ENCODE peak calls at places on chromosomes 7 and 10, in five cellular contexts. One of them, this sample, is unnamed.

GRCh38 chr7:112930787-112931186 is 140.6 kb upstream of the TMEM168 start:
- DNase-seq in ascending aorta: no peak
- DNase-seq in AG04450: no peak
- DNase-seq in choroid plexus epithelial cell: peak
- DNase-seq in ovary: no peak
- DNase-seq in this sample: peak

GRCh38 chr10:52578871-52579405 is 193.6 kb downstream of the MBL2 start:
- DNase-seq in ascending aorta: no peak
- DNase-seq in AG04450: peak
- DNase-seq in choroid plexus epithelial cell: peak
- DNase-seq in ovary: no peak
- DNase-seq in this sample: no peak

GRCh38 chr10:15370212-15370740 is 813 bp downstream of the FAM171A1 start:
- DNase-seq in ascending aorta: no peak
- DNase-seq in AG04450: no peak
- DNase-seq in choroid plexus epithelial cell: peak
- DNase-seq in ovary: peak
- DNase-seq in this sample: no peak

GRCh38 chr7:69696686-69697685 is 98.7 kb downstream of the AUTS2 start:
- DNase-seq in ascending aorta: no peak
- DNase-seq in AG04450: no peak
- DNase-seq in choroid plexus epithelial cell: no peak
- DNase-seq in ovary: no peak
- DNase-seq in this sample: no peak

GRCh38 chr10:125700355-125700911 is 17.5 kb upstream of the TEX36 start:
- DNase-seq in ascending aorta: no peak
- DNase-seq in AG04450: no peak
- DNase-seq in choroid plexus epithelial cell: peak
- DNase-seq in ovary: no peak
- DNase-seq in this sample: peak

GRCh38 chr10:130206216-130206737 is 70.1 kb downstream of the GLRX3 start:
- DNase-seq in ascending aorta: no peak
- DNase-seq in AG04450: no peak
- DNase-seq in choroid plexus epithelial cell: no peak
- DNase-seq in ovary: no peak
- DNase-seq in this sample: no peak

GRCh38 chr7:25847331-25848070 is 304.5 kb upstream of the NFE2L3 start:
- DNase-seq in ascending aorta: no peak
- DNase-seq in AG04450: no peak
- DNase-seq in choroid plexus epithelial cell: peak
- DNase-seq in ovary: no peak
- DNase-seq in this sample: no peak

GRCh38 chr10:11553773-11554381 is 57.6 kb downstream of the USP6NL start:
- DNase-seq in ascending aorta: no peak
- DNase-seq in AG04450: no peak
- DNase-seq in choroid plexus epithelial cell: no peak
- DNase-seq in ovary: no peak
- DNase-seq in this sample: no peak

GRCh38 chr7:128740996-128741395 is 1.8 kb downstream of the CALU start:
- DNase-seq in ascending aorta: no peak
- DNase-seq in AG04450: no peak
- DNase-seq in choroid plexus epithelial cell: peak
- DNase-seq in ovary: no peak
- DNase-seq in this sample: no peak
- H3K4me3 ChIP-seq in ascending aorta: peak
- H3K4me3 ChIP-seq in AG04450: peak
- H3K4me3 ChIP-seq in choroid plexus epithelial cell: peak
- H3K4me3 ChIP-seq in ovary: peak
- H3K4me3 ChIP-seq in this sample: peak

GRCh38 chr7:139757968-139758367 is 19.8 kb downstream of the HIPK2 start:
- DNase-seq in ascending aorta: no peak
- DNase-seq in AG04450: no peak
- DNase-seq in choroid plexus epithelial cell: no peak
- DNase-seq in ovary: no peak
- DNase-seq in this sample: no peak
- H3K4me3 ChIP-seq in ascending aorta: no peak
- H3K4me3 ChIP-seq in AG04450: no peak
- H3K4me3 ChIP-seq in choroid plexus epithelial cell: no peak
- H3K4me3 ChIP-seq in ovary: no peak
- H3K4me3 ChIP-seq in this sample: no peak

GRCh38 chr7:155533120-155533826 is 13.1 kb downstream of the CNPY1 start:
- DNase-seq in ascending aorta: no peak
- DNase-seq in AG04450: no peak
- DNase-seq in choroid plexus epithelial cell: peak
- DNase-seq in ovary: no peak
- DNase-seq in this sample: no peak

GRCh38 chr7:155534691-155535090 is 11.7 kb downstream of the CNPY1 start:
- DNase-seq in ascending aorta: no peak
- DNase-seq in AG04450: no peak
- DNase-seq in choroid plexus epithelial cell: no peak
- DNase-seq in ovary: no peak
- DNase-seq in this sample: no peak

GRCh38 chr7:155532792-155533119 is 13.6 kb downstream of the CNPY1 start:
- DNase-seq in ascending aorta: no peak
- DNase-seq in AG04450: no peak
- DNase-seq in choroid plexus epithelial cell: no peak
- DNase-seq in ovary: no peak
- DNase-seq in this sample: no peak

GRCh38 chr7:155531686-155532085 is 14.7 kb downstream of the CNPY1 start:
- DNase-seq in ascending aorta: no peak
- DNase-seq in AG04450: no peak
- DNase-seq in choroid plexus epithelial cell: no peak
- DNase-seq in ovary: no peak
- DNase-seq in this sample: no peak

GRCh38 chr7:155533827-155534690 is 12.3 kb downstream of the CNPY1 start:
- DNase-seq in ascending aorta: no peak
- DNase-seq in AG04450: no peak
- DNase-seq in choroid plexus epithelial cell: peak
- DNase-seq in ovary: peak
- DNase-seq in this sample: no peak
- H3K4me3 ChIP-seq in ascending aorta: no peak
- H3K4me3 ChIP-seq in AG04450: no peak
- H3K4me3 ChIP-seq in choroid plexus epithelial cell: no peak
- H3K4me3 ChIP-seq in ovary: no peak
- H3K4me3 ChIP-seq in this sample: no peak

DNA sequence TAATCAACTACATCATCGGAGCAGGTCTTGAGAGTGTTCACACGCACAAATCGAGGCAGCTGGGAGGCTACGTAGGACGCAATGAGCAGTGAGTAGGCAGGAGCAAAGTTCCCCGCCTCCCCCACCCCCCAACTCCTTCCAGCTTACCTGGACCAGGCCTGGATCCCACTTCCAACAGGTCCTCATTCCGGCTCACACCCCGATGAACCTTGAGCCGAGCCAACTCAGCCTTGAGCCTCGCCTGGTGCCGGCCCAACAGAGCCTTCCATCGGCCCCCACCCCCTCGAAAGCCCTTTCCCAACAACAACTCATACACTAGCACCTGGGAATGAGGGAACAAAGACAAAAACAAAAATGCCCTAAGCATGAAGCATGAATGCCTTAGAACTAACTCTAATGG is 1.2 kb downstream of the NSUN5 start:
- DNase-seq in ascending aorta: no peak
- DNase-seq in AG04450: no peak
- DNase-seq in choroid plexus epithelial cell: no peak
- DNase-seq in ovary: no peak
- DNase-seq in this sample: no peak
- H3K4me3 ChIP-seq in ascending aorta: no peak
- H3K4me3 ChIP-seq in AG04450: no peak
- H3K4me3 ChIP-seq in choroid plexus epithelial cell: no peak
- H3K4me3 ChIP-seq in ovary: no peak
- H3K4me3 ChIP-seq in this sample: no peak